ENCODE peak calls at places on chromosomes 6 and 20, in ten cellular contexts. Y is GM23248; B is tibial artery; E is esophagus muscularis mucosa; V is breast epithelium; N is sigmoid colon; I is CD4-positive, CD25-positive, alpha-beta regulatory T cell; D is H9; Q is psoas muscle; K is CD8-positive, alpha-beta memory T cell. T is an unnamed sample.
A peak's percentile ranks its signal among the peaks of the same experiment; 100 is the strongest.

GRCh38 chr6:150835620-150836019 is 29.9 kb upstream of the MTHFD1L start:
- DNase-seq in Y (no peak), B (no peak), E (no peak), V (no peak), N (no peak), I (no peak), D (no peak), Q (no peak), K (no peak), T (no peak)

GRCh38 chr6:143062551-143062950 is 1.9 kb downstream of the AIG1 start:
- DNase-seq in Y (no peak), B (no peak), E (no peak), V (no peak), N (no peak), I (no peak), D (no peak), Q (no peak), K (no peak), T (peak; percentile 21)

GRCh38 chr20:17610566-17611289 is 40.9 kb downstream of the DSTN start:
- DNase-seq in Y (no peak), B (peak; percentile 65), E (peak; percentile 92), V (peak; percentile 68), N (no peak), I (no peak), D (peak; percentile 28), Q (peak; percentile 50), K (peak; percentile 36), T (peak; percentile 71)

GRCh38 chr20:41887500-41887899 is 269.3 kb upstream of the CHD6 start:
- DNase-seq in Y (no peak), B (no peak), E (peak; percentile 64), V (no peak), N (no peak), I (no peak), D (no peak), Q (no peak), K (no peak), T (no peak)

GRCh38 chr6:36962874-36963273 is 8.3 kb downstream of the PI16 start:
- DNase-seq in Y (peak; percentile 45), B (peak; percentile 78), E (peak; percentile 95), V (no peak), N (peak; percentile 80), I (peak; percentile 65), D (peak; percentile 93), Q (peak; percentile 83), K (peak; percentile 48), T (peak; percentile 83)

GRCh38 chr6:7978736-7979135 is 68.1 kb upstream of the TXNDC5 start:
- DNase-seq in Y (no peak), B (no peak), E (no peak), V (no peak), N (no peak), I (no peak), D (no peak), Q (no peak), K (no peak), T (no peak)

GRCh38 chr20:5172167-5172586 is 45.4 kb downstream of the CDS2 start:
- DNase-seq in Y (no peak), B (no peak), E (no peak), V (no peak), N (no peak), I (no peak), D (no peak), Q (no peak), K (no peak), T (no peak)

GRCh38 chr6:144158133-144158532 is 7.8 kb downstream of the STX11 start:
- DNase-seq in Y (peak; percentile 84), B (no peak), E (no peak), V (peak; percentile 38), N (no peak), I (no peak), D (no peak), Q (no peak), K (no peak), T (no peak)

GRCh38 chr6:40356242-40356910 is 230.8 kb downstream of the LRFN2 start:
- DNase-seq in Y (peak; percentile 55), B (no peak), E (peak; percentile 88), V (no peak), N (no peak), I (no peak), D (no peak), Q (no peak), K (no peak), T (no peak)

GRCh38 chr20:47179267-47179666 is 177.2 kb downstream of the ZMYND8 start:
- DNase-seq in Y (no peak), B (no peak), E (no peak), V (no peak), N (no peak), I (no peak), D (no peak), Q (no peak), K (no peak), T (no peak)

GRCh38 chr6:159692303-159693127 is 526 bp downstream of the SOD2 start:
- DNase-seq in Y (peak; percentile 84), B (peak; percentile 80), E (peak; percentile 90), V (peak; percentile 42), N (peak; percentile 80), I (peak; percentile 29), D (peak; percentile 46), Q (peak; percentile 66), K (peak; percentile 27), T (peak; percentile 74)

GRCh38 chr20:7437311-7437710 is 502.9 kb downstream of the HAO1 start:
- DNase-seq in Y (no peak), B (no peak), E (no peak), V (no peak), N (no peak), I (no peak), D (no peak), Q (no peak), K (no peak), T (no peak)

GRCh38 chr6:29517245-29517644 is 29.5 kb upstream of the MAS1L start:
- DNase-seq in Y (no peak), B (no peak), E (no peak), V (no peak), N (no peak), I (no peak), D (no peak), Q (no peak), K (no peak), T (no peak)

GRCh38 chr20:8152183-8152582 is 20.1 kb downstream of the PLCB1 start:
- DNase-seq in Y (peak; percentile 75), B (no peak), E (no peak), V (no peak), N (no peak), I (no peak), D (no peak), Q (no peak), K (no peak), T (no peak)

GRCh38 chr20:57619053-57619831 is 984 bp downstream of the ZBP1 start:
- DNase-seq in Y (no peak), B (peak; percentile 67), E (no peak), V (no peak), N (no peak), I (peak; percentile 54), D (no peak), Q (peak; percentile 75), K (peak; percentile 62), T (peak; percentile 84)

DNA sequence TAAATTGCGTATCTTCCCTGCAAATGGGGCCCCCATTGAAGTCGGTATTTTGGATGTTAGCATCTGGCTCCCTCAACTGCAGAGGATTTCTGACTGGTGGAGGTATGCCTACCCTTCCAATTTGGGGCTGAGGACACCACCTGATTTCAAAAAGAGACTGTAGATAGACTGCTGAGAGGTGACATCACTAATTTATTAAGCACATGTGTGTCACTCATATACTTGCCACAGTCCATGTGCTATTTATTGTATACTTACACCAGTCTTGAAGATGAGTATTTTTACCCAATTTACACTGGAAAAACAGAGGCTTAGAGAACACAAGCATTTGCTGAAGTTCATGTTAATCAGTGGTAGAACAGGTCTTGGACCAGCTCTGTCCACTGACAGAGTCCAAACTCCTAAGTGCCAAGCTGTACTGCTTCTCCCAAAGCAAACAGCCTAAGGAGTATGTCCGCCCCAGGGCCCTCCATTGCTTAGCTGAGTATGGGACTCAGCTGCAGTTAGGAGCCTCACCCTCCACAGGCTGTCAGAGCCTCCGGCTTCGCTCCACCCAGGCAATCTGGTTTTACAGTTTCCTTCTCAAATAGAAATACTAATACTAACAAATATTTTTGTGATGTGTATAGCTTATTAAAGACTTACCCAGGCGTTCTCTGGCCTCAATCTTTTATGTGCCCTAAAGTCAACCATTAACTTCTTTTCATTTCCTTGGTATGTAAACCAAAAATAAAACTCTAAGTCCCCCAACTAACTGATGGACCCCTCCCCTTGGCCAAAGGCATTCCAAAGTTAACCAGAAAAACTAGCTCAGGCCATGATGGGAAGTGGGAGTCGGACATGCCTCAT is 17.5 kb downstream of the RIN2 start:
- DNase-seq in Y (peak; percentile 45), B (no peak), E (no peak), V (no peak), N (no peak), I (no peak), D (no peak), Q (no peak), K (no peak), T (no peak)
- H3K27ac ChIP-seq in Y (peak overlapping the region; percentile 3), B (no peak overlapping the region), E (no peak overlapping the region), V (peak overlapping the region; percentile 49), N (no peak overlapping the region), I (no peak overlapping the region), D (no peak overlapping the region), Q (peak overlapping the region; percentile 40), K (no peak overlapping the region), T (no peak overlapping the region)

DNA sequence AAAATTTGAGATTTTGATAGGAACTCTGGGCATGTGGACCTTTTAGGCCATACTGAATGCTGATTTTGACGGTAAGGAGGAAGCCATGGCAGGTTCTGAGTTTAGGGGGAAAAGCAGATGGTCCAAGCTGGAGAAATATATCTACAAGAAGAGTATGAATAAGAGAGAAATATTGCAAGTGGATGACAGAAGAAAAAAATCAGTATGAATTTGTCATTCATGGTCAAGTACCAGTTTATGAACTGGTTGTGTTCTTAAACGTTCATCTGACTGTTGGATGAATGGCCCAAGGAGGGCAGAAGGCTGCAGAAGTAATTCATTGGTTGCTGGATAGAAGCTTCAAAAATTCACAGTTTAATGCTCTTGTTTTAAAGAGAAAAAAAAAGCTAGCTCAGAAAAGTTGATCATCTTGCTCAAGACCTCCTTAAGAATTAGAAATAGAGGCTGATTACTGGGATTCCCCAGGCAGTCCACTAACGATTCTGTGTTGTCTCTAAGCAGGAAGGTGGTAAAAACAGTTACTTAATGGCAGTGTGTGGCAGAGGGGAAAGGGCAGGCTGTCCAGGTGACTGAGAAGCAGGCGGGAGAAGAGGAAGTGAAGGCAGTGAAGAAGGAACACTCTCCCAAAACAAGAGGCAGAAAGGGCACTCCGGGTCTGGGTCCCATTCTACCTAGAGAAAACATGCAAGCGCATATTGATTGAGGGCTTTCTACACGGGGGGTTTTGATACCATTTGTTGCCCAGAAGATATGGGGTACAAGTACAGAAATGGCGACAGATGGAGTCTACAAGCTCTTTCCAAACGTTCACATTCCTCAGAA is 2.0 kb upstream of the DUSP22 start:
- DNase-seq in Y (no peak), B (no peak), E (peak; percentile 91), V (no peak), N (no peak), I (no peak), D (no peak), Q (no peak), K (no peak), T (no peak)
- H3K9me3 ChIP-seq in Y (no peaks in the 10 kb centered on the region), B (no peaks in the 10 kb centered on the region), E (no peaks in the 10 kb centered on the region), V (no peaks in the 10 kb centered on the region), N (no peaks in the 10 kb centered on the region), I (no peaks in the 10 kb centered on the region), D (peaks cover 26% of the 10 kb centered on the region), Q (no peaks in the 10 kb centered on the region), K (no peaks in the 10 kb centered on the region), T (no peaks in the 10 kb centered on the region)

GRCh38 chr6:24183584-24183983 is 57.6 kb downstream of the NRSN1 start:
- DNase-seq in Y (no peak), B (no peak), E (no peak), V (no peak), N (no peak), I (no peak), D (no peak), Q (no peak), K (no peak), T (no peak)
- H3K4me1 ChIP-seq in Y (no peaks in the 10 kb centered on the region), B (no peaks in the 10 kb centered on the region), E (no peaks in the 10 kb centered on the region), V (no peaks in the 10 kb centered on the region), N (no peaks in the 10 kb centered on the region), I (no peaks in the 10 kb centered on the region), D (no peaks in the 10 kb centered on the region), Q (no peaks in the 10 kb centered on the region), K (no peaks in the 10 kb centered on the region), T (no peaks in the 10 kb centered on the region)

GRCh38 chr20:37407573-37408002 is 61.6 kb downstream of the SRC start:
- DNase-seq in Y (peak; percentile 49), B (no peak), E (no peak), V (peak; percentile 65), N (peak; percentile 89), I (no peak), D (no peak), Q (no peak), K (no peak), T (no peak)
- H3K27ac ChIP-seq in Y (no peak overlapping the region), B (no peak overlapping the region), E (no peak overlapping the region), V (no peak overlapping the region), N (no peak overlapping the region), I (no peak overlapping the region), D (no peak overlapping the region), Q (no peak overlapping the region), K (no peak overlapping the region), T (no peak overlapping the region)

T was measured in CD4-positive, alpha-beta memory T cell.